ENCODE peak calls at places on chromosomes 2 and 18, in ten cellular contexts. N is GM12891; Y is Kasumi-1; P is NCI-H1694; A is smooth muscle cell of the brain vasculature; H is naive B cell; I is left ventricle myocardium inferior; M is cardiac muscle cell; B is stimulated activated naive CD8-positive, alpha-beta T cell treated with anti-CD3 and anti-CD28 coated beads, Interleukin-15, Interleukin-2, amounts not matched to agents 100 U/mL and 50 U/mL, for 24 hours; T is stimulated activated naive B cell treated with anti-CD40 and anti-IgM and Interleukin-4, amounts not matched to agents 10 μg/mL and 1 μg/mL and 100 μg/mL, for 72 hours. U is an unnamed sample.

GRCh38 chr2:61784643-61785042 is 69.2 kb downstream of the FAM161A start:
- DNase-seq in N (no peak), Y (no peak), P (no peak), A (no peak), H (no peak), I (no peak), M (no peak), B (no peak), T (no peak), U (no peak)

GRCh38 chr2:111054791-111055627 is 65.7 kb upstream of the BCL2L11 start:
- DNase-seq in N (no peak), Y (no peak), P (no peak), A (no peak), H (peak), I (no peak), M (no peak), B (peak), T (peak), U (no peak)

GRCh38 chr2:27779417-27780055 is 8.0 kb downstream of the MRPL33 start:
- DNase-seq in N (no peak), Y (no peak), P (no peak), A (no peak), H (no peak), I (no peak), M (no peak), B (no peak), T (no peak), U (no peak)

GRCh38 chr2:130336150-130336876 is 6.4 kb upstream of the IMP4 start:
- DNase-seq in N (no peak), Y (no peak), P (no peak), A (no peak), H (no peak), I (no peak), M (no peak), B (no peak), T (no peak), U (no peak)

GRCh38 chr2:1510184-1510583 is 96.9 kb downstream of the TPO start:
- DNase-seq in N (no peak), Y (no peak), P (no peak), A (no peak), H (no peak), I (no peak), M (no peak), B (no peak), T (no peak), U (no peak)

GRCh38 chr2:174683392-174683759 is 80.9 kb downstream of the CHRNA1 start:
- DNase-seq in N (peak), Y (peak), P (no peak), A (no peak), H (peak), I (no peak), M (peak), B (peak), T (no peak), U (peak)

GRCh38 chr2:40204268-40204667 is 247.6 kb downstream of the SLC8A1 start:
- DNase-seq in N (no peak), Y (no peak), P (peak), A (no peak), H (no peak), I (no peak), M (no peak), B (no peak), T (no peak), U (no peak)

GRCh38 chr2:10307561-10308156 is 5.0 kb downstream of the HPCAL1 start:
- DNase-seq in N (no peak), Y (no peak), P (no peak), A (no peak), H (no peak), I (no peak), M (peak), B (no peak), T (no peak), U (no peak)

GRCh38 chr2:120766758-120767351 is 31.2 kb downstream of the GLI2 start:
- DNase-seq in N (no peak), Y (no peak), P (no peak), A (no peak), H (no peak), I (no peak), M (peak), B (no peak), T (no peak), U (no peak)

GRCh38 chr2:97774425-97774824 is 61.0 kb downstream of the ZAP70 start:
- DNase-seq in N (no peak), Y (peak), P (no peak), A (no peak), H (no peak), I (no peak), M (peak), B (no peak), T (no peak), U (peak)

GRCh38 chr2:11764920-11765319 is 18.5 kb downstream of the LPIN1 start:
- DNase-seq in N (no peak), Y (no peak), P (no peak), A (no peak), H (no peak), I (no peak), M (no peak), B (no peak), T (no peak), U (no peak)

GRCh38 chr2:45876611-45877010 is 225.1 kb downstream of the PRKCE start:
- DNase-seq in N (no peak), Y (no peak), P (no peak), A (no peak), H (no peak), I (no peak), M (no peak), B (no peak), T (no peak), U (no peak)

GRCh38 chr2:18949871-18950597 is 360.7 kb upstream of the NT5C1B start:
- DNase-seq in N (no peak), Y (no peak), P (no peak), A (no peak), H (no peak), I (no peak), M (peak), B (no peak), T (no peak), U (no peak)

GRCh38 chr2:102950547-102950946 is 188.7 kb downstream of the TMEM182 start:
- DNase-seq in N (no peak), Y (peak), P (no peak), A (no peak), H (no peak), I (no peak), M (no peak), B (no peak), T (no peak), U (no peak)

GRCh38 chr2:150309681-150310080 is 177.8 kb downstream of the RND3 start:
- DNase-seq in N (no peak), Y (no peak), P (no peak), A (no peak), H (no peak), I (no peak), M (no peak), B (no peak), T (no peak), U (no peak)

GRCh38 chr2:132676999-132677398 is 7.0 kb upstream of the LYPD1 start:
- DNase-seq in N (no peak), Y (peak), P (peak), A (no peak), H (no peak), I (no peak), M (no peak), B (no peak), T (no peak), U (peak)

GRCh38 chr2:15939854-15940660 is at the start of gene MYCN:
- DNase-seq in N (peak), Y (peak), P (peak), A (no peak), H (no peak), I (peak), M (peak), B (peak), T (peak), U (peak)

GRCh38 chr2:66982766-66983165 is 414.4 kb upstream of the ETAA1 start:
- DNase-seq in N (no peak), Y (no peak), P (no peak), A (no peak), H (no peak), I (no peak), M (peak), B (no peak), T (no peak), U (no peak)

GRCh38 chr2:102313025-102313424 is 1.7 kb downstream of the IL1RL1 start:
- DNase-seq in N (no peak), Y (no peak), P (no peak), A (no peak), H (no peak), I (no peak), M (peak), B (no peak), T (no peak), U (no peak)

GRCh38 chr2:241565413-241565812 is 6.9 kb downstream of the BOK start:
- DNase-seq in N (no peak), Y (no peak), P (no peak), A (no peak), H (no peak), I (no peak), M (no peak), B (no peak), T (no peak), U (no peak)

GRCh38 chr2:88691339-88692183 is at the start of gene RPIA:
- DNase-seq in N (peak), Y (peak), P (peak), A (peak), H (peak), I (peak), M (peak), B (peak), T (peak), U (peak)

GRCh38 chr18:7452331-7452730 is 114.8 kb upstream of the PTPRM start:
- DNase-seq in N (peak), Y (peak), P (peak), A (no peak), H (no peak), I (no peak), M (peak), B (peak), T (no peak), U (peak)

GRCh38 chr2:12287220-12287751 is 429.4 kb upstream of the TRIB2 start:
- DNase-seq in N (no peak), Y (no peak), P (no peak), A (no peak), H (no peak), I (peak), M (peak), B (no peak), T (no peak), U (no peak)

GRCh38 chr2:54589340-54590215 is 133.5 kb downstream of the SPTBN1 start:
- DNase-seq in N (no peak), Y (peak), P (no peak), A (no peak), H (no peak), I (no peak), M (peak), B (no peak), T (no peak), U (peak)

GRCh38 chr18:37327063-37327577 is 238.5 kb downstream of the CELF4 start:
- DNase-seq in N (no peak), Y (no peak), P (no peak), A (no peak), H (no peak), I (no peak), M (no peak), B (no peak), T (no peak), U (no peak)

GRCh38 chr2:100274566-100275199 is 47.6 kb downstream of the LONRF2 start:
- DNase-seq in N (no peak), Y (no peak), P (no peak), A (no peak), H (no peak), I (no peak), M (no peak), B (no peak), T (no peak), U (no peak)

GRCh38 chr2:61855178-61855523 is 1.3 kb upstream of the FAM161A start:
- DNase-seq in N (no peak), Y (no peak), P (peak), A (no peak), H (no peak), I (no peak), M (no peak), B (no peak), T (no peak), U (no peak)

GRCh38 chr2:212721026-212721451 is 182.4 kb upstream of the ERBB4 start:
- DNase-seq in N (no peak), Y (no peak), P (no peak), A (no peak), H (no peak), I (no peak), M (no peak), B (no peak), T (no peak), U (no peak)

GRCh38 chr18:69586581-69586980 is 185.9 kb downstream of the DOK6 start:
- DNase-seq in N (no peak), Y (no peak), P (no peak), A (no peak), H (no peak), I (no peak), M (no peak), B (no peak), T (no peak), U (no peak)

GRCh38 chr2:199460101-199460671 is 2.4 kb upstream of the SATB2 start:
- DNase-seq in N (no peak), Y (peak), P (no peak), A (no peak), H (no peak), I (no peak), M (peak), B (no peak), T (no peak), U (peak)

U was measured in NAMALWA.